ENCODE peak calls at places on chromosomes 12 and 14, in five cellular contexts. G is NCI-H2171 treated with DMSO at 0.1 percent for 48 hours, Z is anterior cingulate cortex, H is nucleus accumbens, S is right lobe of liver. C is an unnamed sample.

GRCh38 chr14:102778616-102779351 is 1.5 kb downstream of the TRAF3 start:
- DNase-seq in G (peak), Z (no peak), H (no peak), S (no peak), C (no peak)

GRCh38 chr12:50338920-50339319 is 55.6 kb upstream of the LIMA1 start:
- DNase-seq in G (no peak), Z (no peak), H (no peak), S (no peak), C (no peak)

GRCh38 chr14:101927859-101928258 is 36.5 kb upstream of the DYNC1H1 start:
- DNase-seq in G (no peak), Z (no peak), H (no peak), S (peak), C (no peak)

GRCh38 chr14:79971330-79971729 is 240.0 kb downstream of the DIO2 start:
- DNase-seq in G (no peak), Z (no peak), H (no peak), S (no peak), C (no peak)

GRCh38 chr12:7667025-7667575 is 1.4 kb upstream of the APOBEC1 start:
- DNase-seq in G (peak), Z (no peak), H (no peak), S (no peak), C (peak)

GRCh38 chr14:105838591-105839424 is 312.4 kb downstream of the TMEM121 start:
- DNase-seq in G (no peak), Z (no peak), H (no peak), S (no peak), C (no peak)

GRCh38 chr14:89445252-89445973 is 28.4 kb upstream of the FOXN3 start:
- DNase-seq in G (no peak), Z (no peak), H (no peak), S (no peak), C (no peak)

GRCh38 chr12:124469193-124469888 is 98.1 kb downstream of the NCOR2 start:
- DNase-seq in G (no peak), Z (no peak), H (no peak), S (no peak), C (peak)

GRCh38 chr12:114938487-114939210 is 254.7 kb upstream of the TBX3 start:
- DNase-seq in G (no peak), Z (peak), H (peak), S (no peak), C (no peak)

GRCh38 chr12:9925746-9926393 is 6.3 kb downstream of the CLEC2A start:
- DNase-seq in G (no peak), Z (no peak), H (no peak), S (no peak), C (peak)

GRCh38 chr12:53591301-53592206 is 34.6 kb downstream of the ATF7 start:
- DNase-seq in G (no peak), Z (peak), H (peak), S (no peak), C (no peak)

GRCh38 chr14:37824936-37825698 is 229.7 kb downstream of the TTC6 start:
- DNase-seq in G (peak), Z (no peak), H (no peak), S (no peak), C (no peak)

GRCh38 chr14:95188372-95188771 is 31.0 kb upstream of the DICER1 start:
- DNase-seq in G (no peak), Z (no peak), H (no peak), S (no peak), C (no peak)

GRCh38 chr12:48351022-48351708 is 446 bp upstream of the ZNF641 start:
- DNase-seq in G (peak), Z (no peak), H (no peak), S (no peak), C (peak)

GRCh38 chr12:122471324-122472226 is 29.2 kb downstream of the ZCCHC8 start:
- DNase-seq in G (peak), Z (no peak), H (no peak), S (no peak), C (peak)

GRCh38 chr12:53751336-53752191 is at the start of gene CISTR:
- DNase-seq in G (peak), Z (no peak), H (peak), S (no peak), C (no peak)

GRCh38 chr12:89247541-89247942 is 104.8 kb downstream of the DUSP6 start:
- DNase-seq in G (no peak), Z (no peak), H (no peak), S (no peak), C (no peak)

GRCh38 chr14:86936556-86936955 is 1056.4 kb downstream of the GALC start:
- DNase-seq in G (no peak), Z (no peak), H (no peak), S (no peak), C (no peak)

GRCh38 chr12:6047249-6048227 is 76.9 kb downstream of the VWF start:
- DNase-seq in G (no peak), Z (no peak), H (no peak), S (no peak), C (no peak)

GRCh38 chr12:79301181-79301580 is 389.6 kb downstream of the PAWR start:
- DNase-seq in G (no peak), Z (no peak), H (no peak), S (no peak), C (no peak)

GRCh38 chr12:109727746-109728726 is 14.4 kb downstream of the FAM222A start:
- DNase-seq in G (peak), Z (no peak), H (no peak), S (no peak), C (no peak)

GRCh38 chr14:102772781-102773570 is 4.3 kb upstream of the TRAF3 start:
- DNase-seq in G (no peak), Z (no peak), H (no peak), S (no peak), C (no peak)

GRCh38 chr12:39682689-39683477 is 63.3 kb upstream of the ABCD2 start:
- DNase-seq in G (no peak), Z (no peak), H (no peak), S (no peak), C (no peak)

GRCh38 chr12:21502164-21502496 is 541 bp downstream of the GOLT1B start:
- DNase-seq in G (peak), Z (no peak), H (peak), S (no peak), C (no peak)

GRCh38 chr12:105317453-105317852 is 13.0 kb upstream of the C12orf75 start:
- DNase-seq in G (no peak), Z (no peak), H (no peak), S (no peak), C (no peak)

GRCh38 chr14:55889124-55889523 is 229.1 kb upstream of the PELI2 start:
- DNase-seq in G (peak), Z (no peak), H (no peak), S (no peak), C (no peak)

GRCh38 chr12:1595690-1596347 is 1.4 kb upstream of the FBXL14 start:
- DNase-seq in G (no peak), Z (no peak), H (no peak), S (no peak), C (no peak)